ENCODE peak calls at places on chromosomes 11 and 22, in seven cellular contexts. O, Y, X, V, C, K and W are unnamed samples.

GRCh38 chr22:20036119-20036518 is 15.2 kb downstream of the TANGO2 start:
- DNase-seq in O (no peak), Y (no peak), X (no peak), V (no peak), C (no peak), K (no peak), W (no peak)

GRCh38 chr11:20566591-20567434 is 32.6 kb upstream of the SLC6A5 start:
- DNase-seq in O (no peak), Y (no peak), X (no peak), V (no peak), C (no peak), K (no peak), W (no peak)

GRCh38 chr11:60925685-60926267 is 1.5 kb downstream of the TMEM132A start:
- DNase-seq in O (peak; percentile 70), Y (peak; percentile 27), X (peak; percentile 18), V (no peak), C (no peak), K (no peak), W (no peak)

GRCh38 chr11:128187829-128188228 is 399.5 kb downstream of the ETS1 start:
- DNase-seq in O (no peak), Y (no peak), X (no peak), V (no peak), C (no peak), K (no peak), W (no peak)

GRCh38 chr11:2826679-2827056 is 58.9 kb downstream of the CDKN1C start:
- DNase-seq in O (no peak), Y (no peak), X (no peak), V (no peak), C (no peak), K (no peak), W (peak; percentile 63)

GRCh38 chr11:83087035-83087434 is 15.3 kb upstream of the RAB30 start:
- DNase-seq in O (no peak), Y (peak; percentile 39), X (no peak), V (no peak), C (no peak), K (no peak), W (no peak)

GRCh38 chr22:44425356-44425755 is 72.7 kb downstream of the RTL6 start:
- DNase-seq in O (no peak), Y (no peak), X (no peak), V (no peak), C (no peak), K (no peak), W (no peak)

GRCh38 chr11:45450189-45450588 is 164.0 kb upstream of the SYT13 start:
- DNase-seq in O (no peak), Y (no peak), X (peak; percentile 23), V (no peak), C (no peak), K (no peak), W (no peak)

GRCh38 chr11:1326435-1327063 is 17.1 kb upstream of the TOLLIP start:
- DNase-seq in O (no peak), Y (no peak), X (no peak), V (no peak), C (no peak), K (no peak), W (no peak)

GRCh38 chr22:37862570-37863325 is 13.5 kb downstream of the EIF3L start:
- DNase-seq in O (no peak), Y (no peak), X (no peak), V (no peak), C (no peak), K (no peak), W (no peak)

GRCh38 chr22:33605201-33605600 is 315.1 kb downstream of the LARGE1 start:
- DNase-seq in O (no peak), Y (no peak), X (no peak), V (no peak), C (no peak), K (no peak), W (no peak)

GRCh38 chr11:44986315-44986714 is 35.6 kb upstream of the TP53I11 start:
- DNase-seq in O (peak; percentile 64), Y (no peak), X (no peak), V (no peak), C (no peak), K (no peak), W (no peak)

GRCh38 chr22:44405661-44406060 is 92.4 kb downstream of the RTL6 start:
- DNase-seq in O (peak; percentile 51), Y (no peak), X (no peak), V (no peak), C (no peak), K (no peak), W (peak; percentile 23)

GRCh38 chr22:27797793-27798525 is 3.6 kb downstream of the MN1 start:
- DNase-seq in O (no peak), Y (no peak), X (no peak), V (no peak), C (no peak), K (no peak), W (peak; percentile 54)

GRCh38 chr11:69305885-69306540 is 12.1 kb downstream of the MYEOV start:
- DNase-seq in O (no peak), Y (no peak), X (no peak), V (no peak), C (no peak), K (no peak), W (no peak)

GRCh38 chr22:39974065-39974464 is 13.9 kb downstream of the TMA7B start:
- DNase-seq in O (no peak), Y (no peak), X (no peak), V (no peak), C (no peak), K (no peak), W (no peak)